ENCODE peak calls at places on chromosomes 2 and 18, in four cellular contexts. L is GM23248, D is A549, J is AG04450. K is an unnamed sample.

GRCh38 chr2:117921520-117921919 is 92.3 kb downstream of the CCDC93 start:
- DNase-seq in L (no peak), D (no peak), J (no peak), K (no peak)

GRCh38 chr2:46029332-46029811 is 267.8 kb upstream of the EPAS1 start:
- DNase-seq in L (peak; percentile 30), D (peak; percentile 57), J (peak; percentile 66), K (no peak)

GRCh38 chr2:240138275-240138984 is 2.0 kb downstream of the OTOS start:
- DNase-seq in L (peak; percentile 55), D (no peak), J (no peak), K (no peak)

GRCh38 chr2:239943991-239944441 is 81.1 kb downstream of the NDUFA10 start:
- DNase-seq in L (no peak), D (no peak), J (no peak), K (no peak)

GRCh38 chr2:217687771-217688170 is 315.0 kb downstream of the TNS1 start:
- DNase-seq in L (no peak), D (no peak), J (no peak), K (no peak)

GRCh38 chr2:234241656-234242445 is 191.3 kb downstream of the SPP2 start:
- DNase-seq in L (peak; percentile 88), D (peak; percentile 85), J (no peak), K (peak; percentile 74)

GRCh38 chr2:39114771-39115170 is 6.1 kb downstream of the SOS1 start:
- DNase-seq in L (peak; percentile 36), D (no peak), J (no peak), K (peak; percentile 45)

GRCh38 chr2:205056066-205056678 is 510.9 kb downstream of the PARD3B start:
- DNase-seq in L (peak; percentile 52), D (no peak), J (no peak), K (no peak)

GRCh38 chr18:4017479-4017878 is 437.6 kb downstream of the DLGAP1 start:
- DNase-seq in L (peak; percentile 20), D (peak; percentile 54), J (no peak), K (no peak)

GRCh38 chr2:129002751-129003150 is 684.1 kb upstream of the HS6ST1 start:
- DNase-seq in L (no peak), D (no peak), J (no peak), K (no peak)

GRCh38 chr2:172307800-172308199 is 119.6 kb upstream of the ITGA6 start:
- DNase-seq in L (peak; percentile 13), D (no peak), J (no peak), K (no peak)

GRCh38 chr2:174510583-174511189 is 23.9 kb upstream of the GPR155 start:
- DNase-seq in L (no peak), D (peak; percentile 62), J (no peak), K (no peak)

GRCh38 chr2:198873771-198874501 is 583.8 kb downstream of the SATB2 start:
- DNase-seq in L (peak; percentile 73), D (no peak), J (no peak), K (peak; percentile 50)

GRCh38 chr2:176004925-176005324 is 2.9 kb upstream of the LNPK start:
- DNase-seq in L (no peak), D (no peak), J (no peak), K (no peak)

GRCh38 chr2:176001903-176002683 is at the start of gene LNPK:
- DNase-seq in L (peak; percentile 97), D (peak; percentile 86), J (peak; percentile 48), K (peak; percentile 84)

GRCh38 chr2:176001281-176001902 is 675 bp downstream of the LNPK start:
- DNase-seq in L (peak; percentile 83), D (peak; percentile 22), J (no peak), K (peak; percentile 28)

GRCh38 chr2:176003958-176004357 is 1.9 kb upstream of the LNPK start:
- DNase-seq in L (no peak), D (no peak), J (no peak), K (no peak)

DNA sequence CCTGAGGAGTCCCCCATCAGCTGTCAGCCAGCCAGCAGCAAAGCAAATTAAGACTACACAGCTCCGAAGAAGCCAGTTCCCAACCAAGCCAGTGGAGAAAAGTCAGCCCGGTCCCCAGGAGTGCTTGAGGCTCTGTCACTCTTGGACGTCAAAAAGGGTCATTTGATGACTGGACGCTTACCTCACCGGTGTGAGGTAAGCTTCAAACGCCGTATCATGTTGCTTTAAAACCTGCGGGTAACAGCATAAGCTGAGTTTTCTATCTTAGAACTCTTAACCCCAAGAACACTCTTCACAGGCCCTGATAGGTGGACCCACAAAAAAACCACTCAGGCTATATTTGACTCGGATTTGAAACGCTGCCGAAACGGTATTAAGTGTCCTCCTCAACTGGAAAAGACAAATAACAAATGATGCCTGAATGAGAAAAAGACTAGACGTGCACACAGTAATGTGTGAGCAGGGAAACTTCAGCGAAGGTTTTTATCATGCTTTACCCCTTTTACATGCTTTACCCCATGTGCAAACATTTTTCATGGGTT is 688 bp upstream of the LNPK start:
- DNase-seq in L (peak; percentile 51), D (peak; percentile 13), J (no peak), K (peak; percentile 22)
- H3K27ac ChIP-seq in L (peak overlapping the region; percentile 84), D (peak overlapping the region; percentile 75), J (no peak overlapping the region), K (no peak overlapping the region)

DNA sequence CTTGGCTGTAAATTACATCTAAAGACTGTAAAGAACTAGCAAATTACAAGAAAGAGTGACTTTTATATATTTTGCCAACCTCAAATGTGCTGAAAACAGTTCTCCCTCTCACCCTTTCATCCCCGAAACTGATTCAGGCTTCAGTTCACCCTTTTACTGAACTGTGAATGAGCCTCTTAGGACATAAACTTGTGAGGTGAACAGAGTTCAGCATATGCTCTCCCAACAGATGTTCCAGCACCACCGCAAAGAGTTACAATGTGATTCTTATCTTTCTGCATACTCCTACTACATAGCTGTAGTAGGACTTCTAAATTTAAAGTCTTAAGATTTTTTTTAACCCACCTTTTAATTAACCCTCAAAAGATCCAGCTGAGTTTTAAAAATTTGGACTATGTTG is 1.2 kb upstream of the ZCCHC2 start:
- DNase-seq in L (no peak), D (no peak), J (no peak), K (no peak)
- H3K4me3 ChIP-seq in L (peak overlapping the region; percentile 78), D (peak overlapping the region; percentile 92), J (no peak overlapping the region), K (no peak overlapping the region)

GRCh38 chr2:19368760-19369159 is 10.3 kb upstream of the OSR1 start:
- DNase-seq in L (no peak), D (no peak), J (no peak), K (no peak)
- H3K27ac ChIP-seq in L (no peak overlapping the region), D (no peak overlapping the region), J (no peak overlapping the region), K (no peak overlapping the region)

DNA sequence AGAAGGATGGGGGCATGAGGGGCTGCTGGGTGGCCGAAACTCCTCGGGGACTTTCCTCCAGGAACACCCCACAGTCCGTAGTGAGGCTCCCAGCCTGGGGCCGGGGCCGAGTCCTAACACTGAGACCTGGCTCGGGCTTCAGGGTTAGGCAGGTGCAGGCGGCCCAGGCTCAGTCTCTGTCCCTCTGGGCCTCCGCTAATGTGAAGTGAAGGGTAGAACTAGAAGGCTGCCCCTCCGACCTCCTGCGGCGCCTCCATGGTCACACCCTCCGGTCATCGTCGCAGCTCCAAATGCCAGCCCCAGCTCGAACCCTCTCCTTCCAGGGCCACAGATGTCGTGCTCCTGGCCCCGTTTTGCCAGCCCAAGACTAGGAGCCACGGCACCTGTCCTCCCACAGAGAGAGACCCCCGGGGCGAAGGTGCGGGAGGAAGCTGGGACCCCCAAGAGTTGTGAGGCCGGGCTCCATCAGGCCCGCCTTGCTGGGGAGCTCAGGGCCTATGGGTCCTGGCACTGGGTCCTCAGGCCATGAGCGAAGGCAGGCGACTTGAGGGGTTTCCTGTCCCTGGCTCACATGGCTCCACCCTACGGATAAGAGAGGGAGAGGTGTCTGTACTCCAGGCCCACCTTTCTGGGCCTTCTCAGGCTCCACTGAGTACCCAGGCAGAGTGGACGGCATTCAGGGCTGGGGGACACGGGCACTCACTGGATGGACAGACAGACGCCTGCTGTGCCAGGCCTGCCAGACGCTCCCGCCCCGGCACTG is 797 bp downstream of the ANO7 start:
- DNase-seq in L (no peak), D (no peak), J (no peak), K (no peak)
- H3K4me3 ChIP-seq in L (no peak overlapping the region), D (no peak overlapping the region), J (no peak overlapping the region), K (no peak overlapping the region)

GRCh38 chr2:42057902-42058450 is 10.2 kb downstream of the PKDCC start:
- DNase-seq in L (no peak), D (no peak), J (no peak), K (no peak)

GRCh38 chr2:42060718-42061619 is 13.1 kb downstream of the PKDCC start:
- DNase-seq in L (no peak), D (no peak), J (no peak), K (no peak)

GRCh38 chr2:42057159-42057901 is 9.5 kb downstream of the PKDCC start:
- DNase-seq in L (no peak), D (no peak), J (no peak), K (no peak)

GRCh38 chr2:42060028-42060427 is 12.2 kb downstream of the PKDCC start:
- DNase-seq in L (no peak), D (no peak), J (no peak), K (no peak)

GRCh38 chr2:42059261-42059898 is 11.6 kb downstream of the PKDCC start:
- DNase-seq in L (no peak), D (no peak), J (no peak), K (no peak)
- H3K27ac ChIP-seq in L (no peak overlapping the region), D (no peak overlapping the region), J (no peak overlapping the region), K (no peak overlapping the region)

GRCh38 chr2:36492216-36492945 is 105.6 kb downstream of the FEZ2 start:
- DNase-seq in L (no peak), D (peak; percentile 40), J (no peak), K (no peak)

GRCh38 chr2:36490749-36491148 is 107.2 kb downstream of the FEZ2 start:
- DNase-seq in L (no peak), D (no peak), J (no peak), K (no peak)

GRCh38 chr2:36497570-36498163 is 100.3 kb downstream of the FEZ2 start:
- DNase-seq in L (no peak), D (no peak), J (no peak), K (no peak)

GRCh38 chr2:36489296-36489695 is 108.7 kb downstream of the FEZ2 start:
- DNase-seq in L (peak; percentile 84), D (peak; percentile 57), J (no peak), K (peak; percentile 74)

GRCh38 chr2:36493221-36493620 is 104.7 kb downstream of the FEZ2 start:
- DNase-seq in L (peak; percentile 39), D (no peak), J (no peak), K (no peak)
- H3K4me3 ChIP-seq in L (no peak overlapping the region), D (no peak overlapping the region), J (no peak overlapping the region), K (no peak overlapping the region)

DNA sequence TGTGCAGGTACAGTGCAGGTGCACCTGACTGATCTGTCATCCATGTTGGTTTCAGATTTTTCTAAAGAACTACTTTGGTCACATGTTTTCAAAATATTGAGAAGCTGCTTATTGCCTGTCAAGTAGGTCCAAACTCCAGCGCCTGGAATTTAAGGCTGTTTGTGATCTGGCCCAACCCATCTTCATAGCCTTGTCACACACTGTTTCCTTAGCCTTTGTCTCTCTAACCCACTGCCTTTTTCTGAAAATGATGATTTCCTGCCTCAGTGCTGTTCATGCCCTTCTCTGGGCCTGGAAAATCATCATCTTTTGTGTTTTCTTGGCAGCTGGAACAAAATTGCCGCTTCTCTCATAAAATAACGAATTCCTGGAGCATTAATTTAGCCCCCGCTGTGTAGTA is 7.2 kb downstream of the LIMS1 start:
- DNase-seq in L (no peak), D (no peak), J (no peak), K (no peak)
- H3K27ac ChIP-seq in L (peak overlapping the region; percentile 51), D (no peak overlapping the region), J (no peak overlapping the region), K (peak overlapping the region; percentile 33)

DNA sequence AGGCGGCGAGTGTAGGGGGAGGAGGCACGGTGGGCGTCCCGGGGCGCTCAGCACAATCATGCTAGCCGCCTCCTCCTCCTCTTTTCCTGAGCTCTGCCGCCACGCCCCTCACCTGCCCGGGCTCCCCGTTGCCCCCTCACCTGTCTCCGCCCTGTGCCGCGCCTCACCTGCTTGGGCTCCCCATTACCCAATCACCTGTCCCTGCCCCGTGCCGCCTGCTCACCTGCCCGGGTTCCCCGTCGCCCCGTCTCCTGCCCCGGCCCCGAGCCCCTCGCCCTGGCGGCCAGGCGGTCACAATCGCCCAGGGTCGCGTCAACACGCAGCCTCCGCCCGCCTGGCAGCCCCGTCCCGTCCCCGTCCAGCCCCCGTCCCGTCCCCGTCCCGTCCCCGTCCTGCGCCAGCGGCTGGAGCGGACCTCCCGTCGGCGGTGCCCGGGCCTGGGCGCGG is at the start of gene DCDC2C:
- DNase-seq in L (no peak), D (no peak), J (no peak), K (no peak)
- H3K4me3 ChIP-seq in L (no peak within 1 kb of the TSS), D (peak within 1 kb of the TSS; percentile 27), J (no peak within 1 kb of the TSS), K (no peak within 1 kb of the TSS)